ENCODE peak calls at places on chromosome 13, in seven cellular contexts. K is CD4-positive, alpha-beta T cell; C is PC-9; G is upper lobe of right lung; U is thyroid gland; T is fibroblast of lung; O is neural progenitor cell. N is an unnamed sample. For H3K9me3, the result is how much of the 10 kb centered on the place peaks cover.

GRCh38 chr13:100440756-100441421 is 147.7 kb downstream of the GGACT start:
- DNase-seq in O (no peak), U (no peak), K (no peak), T (peak), C (peak), G (no peak), N (no peak)

GRCh38 chr13:112729408-112729807 is 39.6 kb downstream of the ATP11A start:
- DNase-seq in U (no peak), T (no peak), C (no peak), G (peak), O (no peak), K (no peak), N (peak)

GRCh38 chr13:42113478-42113877 is 65.0 kb downstream of the DGKH start:
- DNase-seq in C (no peak), G (no peak), T (no peak), O (no peak), K (no peak), U (no peak), N (no peak)

GRCh38 chr13:33617055-33617454 is 200.9 kb upstream of the RFC3 start:
- DNase-seq in G (no peak), K (no peak), T (no peak), C (no peak), O (no peak), U (no peak), N (no peak)

GRCh38 chr13:71864094-71864980 is 2.7 kb downstream of the DACH1 start:
- DNase-seq in O (peak), C (no peak), U (no peak), K (no peak), T (peak), G (peak), N (peak)

GRCh38 chr13:47211106-47211505 is 314.3 kb upstream of the HTR2A start:
- DNase-seq in U (no peak), G (no peak), K (no peak), C (no peak), T (no peak), O (no peak), N (no peak)

GRCh38 chr13:21060063-21060826 is 1.1 kb downstream of the LATS2 start:
- DNase-seq in U (peak), C (no peak), K (no peak), G (peak), O (peak), T (no peak), N (peak)

GRCh38 chr13:35729926-35730627 is 253.6 kb upstream of the MAB21L1 start:
- DNase-seq in U (no peak), G (no peak), T (no peak), K (no peak), O (no peak), C (no peak), N (no peak)

GRCh38 chr13:112060899-112061366 is 6.0 kb upstream of the SOX1 start:
- DNase-seq in T (no peak), O (peak), U (no peak), K (no peak), G (no peak), C (no peak), N (no peak)

GRCh38 chr13:60047943-60048342 is 115.8 kb downstream of the DIAPH3 start:
- DNase-seq in U (no peak), C (no peak), O (peak), K (no peak), T (peak), G (no peak), N (no peak)

GRCh38 chr13:24716446-24716845 is 36.2 kb downstream of the ATP12A start:
- DNase-seq in T (no peak), C (no peak), K (no peak), G (no peak), O (no peak), U (no peak), N (no peak)

GRCh38 chr13:102648046-102648445 is 46.8 kb downstream of the METTL21C start:
- DNase-seq in T (no peak), U (no peak), K (no peak), O (no peak), C (no peak), G (no peak), N (no peak)

GRCh38 chr13:43094901-43095300 is 71.5 kb downstream of the DNAJC15 start:
- DNase-seq in C (no peak), T (no peak), K (no peak), G (no peak), U (no peak), O (no peak), N (no peak)

GRCh38 chr13:23631676-23632622 is 61.7 kb downstream of the TNFRSF19 start:
- DNase-seq in G (no peak), T (no peak), C (no peak), K (no peak), O (peak), U (no peak), N (no peak)

GRCh38 chr13:100734194-100734720 is 59.7 kb upstream of the TMTC4 start:
- DNase-seq in T (no peak), O (no peak), U (no peak), K (no peak), G (no peak), C (peak), N (no peak)

GRCh38 chr13:73168226-73168992 is 109.6 kb downstream of the KLF5 start:
- DNase-seq in C (no peak), G (no peak), U (no peak), K (no peak), T (no peak), O (no peak), N (no peak)

GRCh38 chr13:31431722-31432137 is 232.0 kb downstream of the B3GLCT start:
- DNase-seq in U (peak), C (no peak), O (peak), G (no peak), K (peak), T (peak), N (peak)

GRCh38 chr13:40874138-40874776 is 84.8 kb downstream of the SLC25A15 start:
- DNase-seq in C (no peak), K (no peak), U (no peak), T (peak), G (no peak), O (no peak), N (peak)
- H3K9me3 ChIP-seq in C (under half), K (half or more), U (under half), T (under half), G (under half), O (under half), N (under half)

DNA sequence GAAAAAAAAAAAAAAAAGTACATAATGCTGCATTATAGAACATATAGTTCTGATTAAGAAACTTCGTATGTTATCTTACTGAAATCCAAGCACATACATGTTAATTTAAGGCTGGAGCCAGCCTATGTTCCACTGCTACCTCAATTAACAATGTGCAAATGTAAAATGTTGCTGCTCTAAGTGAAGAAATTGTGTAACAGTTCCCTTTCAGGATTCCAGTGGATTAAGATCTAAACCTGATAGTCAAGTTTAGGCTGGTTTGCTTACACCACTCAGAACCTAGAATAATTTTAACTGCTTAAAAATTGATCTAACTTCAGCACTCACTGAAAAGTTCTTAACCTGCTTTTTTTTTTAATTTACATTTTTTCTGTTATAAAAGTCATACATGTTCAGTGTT is 4.2 kb downstream of the VPS36 start:
- DNase-seq in T (no peak), O (no peak), K (no peak), G (no peak), C (peak), U (no peak), N (no peak)
- H3K27ac ChIP-seq in T (no peak), O (no peak), K (no peak), G (no peak), C (no peak), U (no peak), N (no peak)

DNA sequence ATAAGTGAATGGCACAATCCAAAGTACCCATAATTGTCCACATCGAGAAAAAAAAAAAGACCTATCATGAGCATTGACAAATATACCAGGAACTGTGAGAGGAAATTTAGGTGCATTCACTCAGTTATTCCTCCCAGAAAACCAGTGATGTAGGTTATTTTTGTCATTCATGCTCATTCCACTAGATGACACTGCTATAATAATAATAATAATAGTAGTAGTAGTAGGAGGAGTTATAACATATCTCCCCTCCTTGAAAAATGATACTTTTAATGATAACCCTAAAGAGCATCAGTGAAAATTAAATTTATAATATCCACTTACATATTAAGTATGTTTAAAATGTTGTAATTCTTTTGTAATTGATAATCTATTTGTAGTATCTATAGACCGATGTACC is 463.9 kb upstream of the MIR17HG start:
- DNase-seq in U (no peak), K (no peak), G (no peak), T (no peak), O (no peak), C (no peak), N (no peak)
- TF ChIP-seq CTCF in U (no peak), K (no peak), G (no peak), T (no peak), O (no peak), C (no peak), N (no peak)

GRCh38 chr13:19070398-19070735 is 111.3 kb downstream of the TUBA3C start:
- DNase-seq in K (no peak), G (no peak), U (no peak), O (no peak), T (no peak), C (no peak), N (no peak)

GRCh38 chr13:19074519-19074918 is 107.1 kb downstream of the TUBA3C start:
- DNase-seq in O (no peak), T (no peak), G (no peak), U (no peak), C (no peak), K (no peak), N (no peak)

GRCh38 chr13:19069684-19070397 is 111.8 kb downstream of the TUBA3C start:
- DNase-seq in G (no peak), O (no peak), U (no peak), C (no peak), T (no peak), K (no peak), N (no peak)

GRCh38 chr13:19072543-19072942 is 109.1 kb downstream of the TUBA3C start:
- DNase-seq in U (no peak), C (no peak), O (no peak), T (no peak), G (no peak), K (no peak), N (no peak)

DNA sequence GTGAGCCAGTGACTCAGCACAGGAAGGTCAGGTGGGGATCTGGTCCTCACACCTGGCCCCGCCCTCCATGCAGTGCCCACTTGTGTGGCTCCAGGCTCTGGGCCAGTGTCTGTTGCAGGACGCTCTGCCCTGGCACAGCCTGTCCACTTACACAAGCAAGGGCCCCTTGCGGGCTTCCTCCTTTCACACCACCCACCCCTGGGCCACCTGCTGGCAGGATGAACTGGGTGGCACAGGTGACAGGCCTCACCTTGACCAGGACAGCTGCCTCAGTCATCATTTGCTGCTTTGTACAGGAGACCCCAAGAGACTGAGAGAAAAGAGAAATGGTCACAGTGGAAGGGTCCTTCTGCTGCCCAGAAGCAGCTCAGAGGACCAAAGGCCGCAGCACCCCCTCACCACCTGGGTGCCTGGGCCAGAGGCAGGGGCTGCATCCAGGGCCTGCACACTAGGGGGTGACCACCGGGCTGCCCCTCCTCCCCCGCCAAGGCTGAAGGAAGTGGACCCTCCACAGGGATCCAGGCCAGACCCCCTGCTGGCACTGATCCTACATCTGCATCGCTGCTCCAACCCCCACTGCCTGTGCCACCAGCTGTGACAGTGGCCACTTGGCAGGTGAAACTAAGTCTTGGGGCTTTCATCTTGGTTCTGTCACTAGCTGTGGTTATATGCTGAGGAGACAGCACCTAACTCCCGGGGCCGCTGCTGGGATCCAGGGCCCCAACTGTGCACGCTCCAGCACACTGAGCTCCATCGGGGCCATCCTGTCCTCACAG is 110.3 kb downstream of the TUBA3C start:
- DNase-seq in U (no peak), C (no peak), G (no peak), T (no peak), K (no peak), O (no peak), N (no peak)
- H3K9me3 ChIP-seq in U (under half), C (under half), G (under half), T (under half), K (under half), O (under half), N (under half)

GRCh38 chr13:104414181-104414580 is 1348.0 kb upstream of the SLC10A2 start:
- DNase-seq in K (no peak), T (no peak), G (no peak), U (no peak), C (no peak), O (no peak), N (no peak)
- H3K27ac ChIP-seq in K (no peak), T (no peak), G (no peak), U (no peak), C (no peak), O (no peak), N (no peak)

GRCh38 chr13:53204598-53204997 is 176.0 kb downstream of the OLFM4 start:
- DNase-seq in O (no peak), G (no peak), C (no peak), K (no peak), U (no peak), T (no peak), N (no peak)

GRCh38 chr13:53201454-53202225 is 173.0 kb downstream of the OLFM4 start:
- DNase-seq in K (no peak), C (no peak), G (peak), T (no peak), O (peak), U (peak), N (peak)

GRCh38 chr13:53200498-53201453 is 172.2 kb downstream of the OLFM4 start:
- DNase-seq in T (peak), U (peak), G (peak), C (no peak), K (no peak), O (peak), N (peak)

DNA sequence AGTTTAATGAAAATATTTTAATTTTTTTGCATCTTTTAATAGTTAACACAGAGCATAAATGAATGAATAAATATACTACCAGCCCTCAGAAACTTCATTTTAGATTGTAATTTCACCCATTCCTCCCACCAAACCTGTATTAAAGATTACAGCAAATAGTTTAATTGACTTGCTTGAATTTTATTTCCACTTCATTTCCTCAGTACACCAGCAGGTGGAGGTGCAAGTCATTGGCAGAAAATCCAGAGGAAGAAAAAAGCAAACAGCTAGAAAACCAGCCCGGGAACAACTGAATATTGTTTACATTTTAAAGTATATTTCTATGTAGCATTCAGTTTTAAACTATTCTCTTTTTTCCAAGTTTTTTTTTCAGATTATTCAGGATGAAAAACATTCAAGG is 177.8 kb downstream of the OLFM4 start:
- DNase-seq in T (no peak), G (no peak), K (no peak), U (no peak), O (no peak), C (no peak), N (no peak)
- TF ChIP-seq CTCF in T (peak), G (peak), K (no peak), U (peak), O (peak), C (peak), N (peak)